ENCODE peak calls at places on chromosomes 16 and 17, in six cellular contexts. D, G, Z, H, N and Q are unnamed samples.

GRCh38 chr16:60110531-60110930 is 1376.4 kb upstream of the GOT2 start:
- DNase-seq in D (no peak), G (no peak), Z (no peak), H (no peak), N (no peak), Q (no peak)

GRCh38 chr17:78653382-78653781 is 76.2 kb upstream of the DNAH17 start:
- DNase-seq in D (no peak), G (no peak), Z (no peak), H (no peak), N (no peak), Q (no peak)

GRCh38 chr16:86990451-86990850 is 326.7 kb downstream of the C16orf95 start:
- DNase-seq in D (no peak), G (no peak), Z (no peak), H (no peak), N (no peak), Q (no peak)

GRCh38 chr17:39863918-39864746 is at the start of gene IKZF3:
- DNase-seq in D (peak), G (peak), Z (peak), H (no peak), N (no peak), Q (peak)

GRCh38 chr16:55754056-55754455 is 78.8 kb downstream of the CES1 start:
- DNase-seq in D (no peak), G (no peak), Z (no peak), H (no peak), N (no peak), Q (no peak)

GRCh38 chr16:23207485-23207884 is 24.9 kb downstream of the SCNN1G start:
- DNase-seq in D (no peak), G (no peak), Z (no peak), H (no peak), N (no peak), Q (no peak)

GRCh38 chr17:48488548-48489106 is 42.2 kb downstream of the HOXB1 start:
- DNase-seq in D (no peak), G (no peak), Z (peak), H (no peak), N (no peak), Q (no peak)

GRCh38 chr17:78315355-78316114 is 44.3 kb downstream of the SOCS3 start:
- DNase-seq in D (peak), G (no peak), Z (peak), H (no peak), N (peak), Q (peak)

GRCh38 chr17:4986951-4987766 is at the start of gene CAMTA2:
- DNase-seq in D (peak), G (peak), Z (peak), H (peak), N (no peak), Q (peak)

GRCh38 chr17:29086628-29087332 is 43.8 kb downstream of the PIPOX start:
- DNase-seq in D (no peak), G (no peak), Z (no peak), H (no peak), N (no peak), Q (no peak)

GRCh38 chr16:5903153-5903552 is 805.6 kb upstream of the EEF2KMT start:
- DNase-seq in D (no peak), G (no peak), Z (no peak), H (no peak), N (no peak), Q (no peak)

GRCh38 chr16:89358030-89359005 is 132.0 kb downstream of the ANKRD11 start:
- DNase-seq in D (no peak), G (no peak), Z (no peak), H (no peak), N (no peak), Q (no peak)

GRCh38 chr16:89958596-89958995 is 10.0 kb downstream of the DEF8 start:
- DNase-seq in D (no peak), G (no peak), Z (no peak), H (no peak), N (no peak), Q (no peak)

GRCh38 chr16:84885024-84885910 is 65.5 kb downstream of the CRISPLD2 start:
- DNase-seq in D (peak), G (peak), Z (no peak), H (no peak), N (no peak), Q (no peak)

GRCh38 chr17:27609606-27610303 is 21.2 kb upstream of the LGALS9 start:
- DNase-seq in D (peak), G (no peak), Z (no peak), H (no peak), N (no peak), Q (no peak)

GRCh38 chr17:71792966-71793365 is 327.9 kb upstream of the SOX9 start:
- DNase-seq in D (no peak), G (no peak), Z (no peak), H (no peak), N (no peak), Q (no peak)

GRCh38 chr16:5056347-5056746 is 9.4 kb downstream of the C16orf89 start:
- DNase-seq in D (peak), G (peak), Z (peak), H (peak), N (no peak), Q (peak)

GRCh38 chr16:86408685-86409084 is 101.6 kb upstream of the FOXF1 start:
- DNase-seq in D (no peak), G (no peak), Z (no peak), H (no peak), N (no peak), Q (no peak)

GRCh38 chr17:47956818-47957590 is 679 bp downstream of the PRR15L start:
- DNase-seq in D (peak), G (no peak), Z (no peak), H (no peak), N (no peak), Q (no peak)

GRCh38 chr16:2702871-2703745 is 16.9 kb downstream of the PRSS27 start:
- DNase-seq in D (no peak), G (no peak), Z (no peak), H (no peak), N (no peak), Q (no peak)

GRCh38 chr16:69114346-69114975 is 9.0 kb downstream of the HAS3 start:
- DNase-seq in D (no peak), G (no peak), Z (no peak), H (no peak), N (no peak), Q (no peak)

GRCh38 chr17:44310188-44310587 is 1.8 kb downstream of the RUNDC3A start:
- DNase-seq in D (no peak), G (no peak), Z (no peak), H (no peak), N (no peak), Q (no peak)

GRCh38 chr17:31067699-31068184 is 27.0 kb upstream of the NF1 start:
- DNase-seq in D (peak), G (no peak), Z (no peak), H (no peak), N (no peak), Q (no peak)

GRCh38 chr16:8867483-8868271 is 1.1 kb downstream of the CARHSP1 start:
- DNase-seq in D (no peak), G (no peak), Z (no peak), H (no peak), N (no peak), Q (no peak)

GRCh38 chr16:53457670-53458069 is 23.4 kb downstream of the RBL2 start:
- DNase-seq in D (no peak), G (no peak), Z (no peak), H (peak), N (peak), Q (peak)

GRCh38 chr16:86835981-86836380 is 257.6 kb downstream of the FOXL1 start:
- DNase-seq in D (no peak), G (no peak), Z (no peak), H (no peak), N (no peak), Q (no peak)

GRCh38 chr16:50835358-50836060 is 93.6 kb downstream of the CYLD start:
- DNase-seq in D (no peak), G (peak), Z (no peak), H (no peak), N (no peak), Q (no peak)

GRCh38 chr16:50837324-50837723 is 95.4 kb downstream of the CYLD start:
- DNase-seq in D (no peak), G (peak), Z (no peak), H (no peak), N (no peak), Q (no peak)

GRCh38 chr16:50834701-50835100 is 92.8 kb downstream of the CYLD start:
- DNase-seq in D (no peak), G (no peak), Z (no peak), H (no peak), N (no peak), Q (no peak)

GRCh38 chr16:50838165-50838564 is 96.3 kb downstream of the CYLD start:
- DNase-seq in D (no peak), G (no peak), Z (no peak), H (no peak), N (no peak), Q (no peak)

DNA sequence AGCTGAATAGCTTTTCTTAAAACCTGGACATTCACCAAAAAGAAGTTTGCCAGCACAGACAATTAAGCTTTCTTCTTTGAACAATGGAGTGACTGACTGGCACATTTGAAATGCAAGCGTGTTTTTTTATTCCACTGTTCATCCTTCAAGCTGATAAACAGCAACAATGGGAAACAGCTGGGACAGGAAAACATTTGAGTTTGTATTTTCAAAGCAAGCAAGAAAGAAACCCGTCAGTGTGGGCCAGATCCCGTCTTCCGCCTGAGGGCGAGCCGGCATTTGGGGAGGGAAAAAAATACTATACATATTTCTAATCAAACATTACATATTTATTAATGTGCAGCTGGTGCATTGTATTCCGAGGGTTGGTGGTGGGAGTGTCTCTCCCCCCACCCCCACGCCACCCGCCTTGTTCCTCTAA is 94.2 kb downstream of the CYLD start:
- DNase-seq in D (no peak), G (peak), Z (no peak), H (no peak), N (no peak), Q (no peak)
- TF ChIP-seq TAF1 in D (no peak), G (no peak), Z (no peak), H (no peak), N (no peak), Q (no peak)

GRCh38 chr16:50281391-50282009 is 15.1 kb downstream of the ADCY7 start:
- DNase-seq in D (no peak), G (no peak), Z (no peak), H (peak), N (no peak), Q (no peak)

GRCh38 chr16:50278251-50278650 is 11.9 kb downstream of the ADCY7 start:
- DNase-seq in D (no peak), G (no peak), Z (no peak), H (no peak), N (no peak), Q (no peak)

GRCh38 chr16:50280932-50281331 is 14.6 kb downstream of the ADCY7 start:
- DNase-seq in D (no peak), G (no peak), Z (no peak), H (no peak), N (no peak), Q (no peak)

GRCh38 chr16:50276801-50277560 is 10.6 kb downstream of the ADCY7 start:
- DNase-seq in D (peak), G (no peak), Z (no peak), H (no peak), N (no peak), Q (no peak)

GRCh38 chr16:50279142-50279865 is 13.0 kb downstream of the ADCY7 start:
- DNase-seq in D (no peak), G (no peak), Z (peak), H (no peak), N (no peak), Q (no peak)
- TF ChIP-seq TAF1 in D (no peak), G (no peak), Z (no peak), H (no peak), N (no peak), Q (no peak)

GRCh38 chr16:51355871-51356270 is 204.8 kb upstream of the SALL1 start:
- DNase-seq in D (no peak), G (no peak), Z (no peak), H (no peak), N (no peak), Q (no peak)
- TF ChIP-seq TAF1 in D (no peak), G (no peak), Z (no peak), H (no peak), N (no peak), Q (no peak)

GRCh38 chr16:75340715-75341500 is 89.5 kb upstream of the BCAR1 start:
- DNase-seq in D (no peak), G (no peak), Z (no peak), H (no peak), N (no peak), Q (no peak)

GRCh38 chr16:75345711-75346110 is 87.6 kb downstream of the CFDP1 start:
- DNase-seq in D (no peak), G (no peak), Z (no peak), H (no peak), N (no peak), Q (no peak)

GRCh38 chr16:75337430-75337829 is 86.0 kb upstream of the BCAR1 start:
- DNase-seq in D (no peak), G (no peak), Z (no peak), H (no peak), N (no peak), Q (no peak)

GRCh38 chr16:75343311-75343710 is 90.0 kb downstream of the CFDP1 start:
- DNase-seq in D (no peak), G (no peak), Z (no peak), H (no peak), N (no peak), Q (no peak)

GRCh38 chr16:75341934-75342811 is 90.7 kb upstream of the BCAR1 start:
- DNase-seq in D (no peak), G (no peak), Z (no peak), H (no peak), N (no peak), Q (no peak)
- TF ChIP-seq TAF1 in D (no peak), G (no peak), Z (no peak), H (no peak), N (no peak), Q (no peak)

GRCh38 chr17:82037113-82037888 is at the start of gene DCXR:
- DNase-seq in D (peak), G (peak), Z (peak), H (peak), N (peak), Q (peak)
- TF ChIP-seq TAF1 in D (peak), G (peak), Z (peak), H (no peak), N (no peak), Q (no peak)

GRCh38 chr17:61908292-61909037 is 19.3 kb downstream of the INTS2 start:
- DNase-seq in D (no peak), G (no peak), Z (no peak), H (no peak), N (no peak), Q (no peak)

GRCh38 chr17:61903251-61903650 is 24.5 kb downstream of the INTS2 start:
- DNase-seq in D (no peak), G (no peak), Z (no peak), H (no peak), N (no peak), Q (no peak)

GRCh38 chr17:61907361-61907760 is 20.4 kb downstream of the INTS2 start:
- DNase-seq in D (no peak), G (no peak), Z (no peak), H (no peak), N (no peak), Q (no peak)

GRCh38 chr17:61904094-61904710 is 23.6 kb downstream of the INTS2 start:
- DNase-seq in D (no peak), G (no peak), Z (no peak), H (peak), N (peak), Q (peak)
- TF ChIP-seq TAF1 in D (no peak), G (no peak), Z (no peak), H (no peak), N (no peak), Q (no peak)

GRCh38 chr17:13541032-13541480 is 60.7 kb downstream of the HS3ST3A1 start:
- DNase-seq in D (no peak), G (no peak), Z (no peak), H (no peak), N (no peak), Q (no peak)

GRCh38 chr17:13542612-13543011 is 59.1 kb downstream of the HS3ST3A1 start:
- DNase-seq in D (no peak), G (no peak), Z (no peak), H (no peak), N (no peak), Q (no peak)

GRCh38 chr17:13545941-13546340 is 55.8 kb downstream of the HS3ST3A1 start:
- DNase-seq in D (no peak), G (no peak), Z (no peak), H (no peak), N (no peak), Q (no peak)

GRCh38 chr17:13544755-13545154 is 57.0 kb downstream of the HS3ST3A1 start:
- DNase-seq in D (no peak), G (no peak), Z (no peak), H (no peak), N (no peak), Q (no peak)

GRCh38 chr17:13544292-13544691 is 57.4 kb downstream of the HS3ST3A1 start:
- DNase-seq in D (no peak), G (no peak), Z (no peak), H (no peak), N (no peak), Q (no peak)
- TF ChIP-seq TAF1 in D (no peak), G (no peak), Z (no peak), H (no peak), N (no peak), Q (no peak)

GRCh38 chr16:50497592-50497991 is 50.6 kb upstream of the NKD1 start:
- DNase-seq in D (peak), G (no peak), Z (no peak), H (no peak), N (no peak), Q (no peak)
- TF ChIP-seq TAF1 in D (no peak), G (no peak), Z (no peak), H (no peak), N (no peak), Q (no peak)

GRCh38 chr16:70744366-70744765 is 56.6 kb downstream of the VAC14 start:
- DNase-seq in D (no peak), G (no peak), Z (no peak), H (no peak), N (no peak), Q (no peak)

GRCh38 chr16:70746708-70747424 is 54.1 kb downstream of the VAC14 start:
- DNase-seq in D (peak), G (no peak), Z (peak), H (no peak), N (no peak), Q (no peak)

GRCh38 chr16:70747703-70748631 is 53.0 kb downstream of the VAC14 start:
- DNase-seq in D (no peak), G (no peak), Z (no peak), H (no peak), N (no peak), Q (no peak)

GRCh38 chr16:70745536-70746025 is 55.4 kb downstream of the VAC14 start:
- DNase-seq in D (no peak), G (no peak), Z (no peak), H (no peak), N (no peak), Q (no peak)

GRCh38 chr16:70746040-70746707 is 54.8 kb downstream of the VAC14 start:
- DNase-seq in D (peak), G (no peak), Z (peak), H (no peak), N (no peak), Q (no peak)
- TF ChIP-seq TAF1 in D (no peak), G (no peak), Z (no peak), H (no peak), N (no peak), Q (no peak)